ENCODE peak calls at places on chromosomes 16 and 17, in nine cellular contexts. One of them, this sample, is unnamed.

GRCh38 chr17:66338937-66339336 is 36.5 kb downstream of the PRKCA start:
- DNase-seq in Calu3: no peak
- DNase-seq in effector CD4-positive, alpha-beta T cell: no peak
- DNase-seq in OCI-M1: no peak
- DNase-seq in PC-3: no peak
- DNase-seq in NCI-H345: no peak
- DNase-seq in activated naive CD4-positive, alpha-beta T cell: no peak
- DNase-seq in T1000: no peak
- DNase-seq in caudate nucleus: no peak
- DNase-seq in this sample: no peak

GRCh38 chr17:1264196-1264595 is 6.0 kb upstream of the BHLHA9 start:
- DNase-seq in Calu3: no peak
- DNase-seq in effector CD4-positive, alpha-beta T cell: no peak
- DNase-seq in OCI-M1: no peak
- DNase-seq in PC-3: no peak
- DNase-seq in NCI-H345: no peak
- DNase-seq in activated naive CD4-positive, alpha-beta T cell: no peak
- DNase-seq in T1000: no peak
- DNase-seq in caudate nucleus: no peak
- DNase-seq in this sample: no peak

GRCh38 chr17:6651483-6652452 is at the start of the genes C17orf100 and MED31:
- DNase-seq in Calu3: peak
- DNase-seq in effector CD4-positive, alpha-beta T cell: peak
- DNase-seq in OCI-M1: peak
- DNase-seq in PC-3: peak
- DNase-seq in NCI-H345: peak
- DNase-seq in activated naive CD4-positive, alpha-beta T cell: peak
- DNase-seq in T1000: peak
- DNase-seq in caudate nucleus: peak
- DNase-seq in this sample: peak

GRCh38 chr17:83179378-83179777 is 100.0 kb downstream of the METRNL start:
- DNase-seq in Calu3: no peak
- DNase-seq in effector CD4-positive, alpha-beta T cell: no peak
- DNase-seq in OCI-M1: no peak
- DNase-seq in PC-3: no peak
- DNase-seq in NCI-H345: no peak
- DNase-seq in activated naive CD4-positive, alpha-beta T cell: no peak
- DNase-seq in T1000: no peak
- DNase-seq in caudate nucleus: no peak
- DNase-seq in this sample: no peak

GRCh38 chr17:15398291-15398690 is 56.9 kb upstream of the TEKT3 start:
- DNase-seq in Calu3: no peak
- DNase-seq in effector CD4-positive, alpha-beta T cell: no peak
- DNase-seq in OCI-M1: peak
- DNase-seq in PC-3: peak
- DNase-seq in NCI-H345: peak
- DNase-seq in activated naive CD4-positive, alpha-beta T cell: no peak
- DNase-seq in T1000: peak
- DNase-seq in caudate nucleus: no peak
- DNase-seq in this sample: no peak

GRCh38 chr16:31181102-31181830 is 1.3 kb downstream of the FUS start:
- DNase-seq in Calu3: peak
- DNase-seq in effector CD4-positive, alpha-beta T cell: no peak
- DNase-seq in OCI-M1: peak
- DNase-seq in PC-3: peak
- DNase-seq in NCI-H345: peak
- DNase-seq in activated naive CD4-positive, alpha-beta T cell: no peak
- DNase-seq in T1000: no peak
- DNase-seq in caudate nucleus: no peak
- DNase-seq in this sample: no peak

GRCh38 chr16:29025735-29026134 is 40.9 kb downstream of the LAT start:
- DNase-seq in Calu3: no peak
- DNase-seq in effector CD4-positive, alpha-beta T cell: no peak
- DNase-seq in OCI-M1: no peak
- DNase-seq in PC-3: no peak
- DNase-seq in NCI-H345: no peak
- DNase-seq in activated naive CD4-positive, alpha-beta T cell: no peak
- DNase-seq in T1000: no peak
- DNase-seq in caudate nucleus: no peak
- DNase-seq in this sample: no peak

GRCh38 chr17:37430051-37430591 is 23.4 kb downstream of the TADA2A start:
- DNase-seq in Calu3: no peak
- DNase-seq in effector CD4-positive, alpha-beta T cell: no peak
- DNase-seq in OCI-M1: peak
- DNase-seq in PC-3: no peak
- DNase-seq in NCI-H345: no peak
- DNase-seq in activated naive CD4-positive, alpha-beta T cell: no peak
- DNase-seq in T1000: no peak
- DNase-seq in caudate nucleus: no peak
- DNase-seq in this sample: peak

GRCh38 chr16:76756951-76757350 is 434.0 kb upstream of the MON1B start:
- DNase-seq in Calu3: no peak
- DNase-seq in effector CD4-positive, alpha-beta T cell: no peak
- DNase-seq in OCI-M1: no peak
- DNase-seq in PC-3: peak
- DNase-seq in NCI-H345: no peak
- DNase-seq in activated naive CD4-positive, alpha-beta T cell: no peak
- DNase-seq in T1000: no peak
- DNase-seq in caudate nucleus: no peak
- DNase-seq in this sample: no peak

GRCh38 chr17:17109896-17110295 is 67.6 kb downstream of the MPRIP start:
- DNase-seq in Calu3: peak
- DNase-seq in effector CD4-positive, alpha-beta T cell: no peak
- DNase-seq in OCI-M1: no peak
- DNase-seq in PC-3: no peak
- DNase-seq in NCI-H345: no peak
- DNase-seq in activated naive CD4-positive, alpha-beta T cell: no peak
- DNase-seq in T1000: no peak
- DNase-seq in caudate nucleus: no peak
- DNase-seq in this sample: no peak

GRCh38 chr17:81952792-81953228 is 5.8 kb upstream of the MYADML2 start:
- DNase-seq in Calu3: no peak
- DNase-seq in effector CD4-positive, alpha-beta T cell: no peak
- DNase-seq in OCI-M1: no peak
- DNase-seq in PC-3: no peak
- DNase-seq in NCI-H345: no peak
- DNase-seq in activated naive CD4-positive, alpha-beta T cell: no peak
- DNase-seq in T1000: no peak
- DNase-seq in caudate nucleus: no peak
- DNase-seq in this sample: no peak

GRCh38 chr17:65711671-65712276 is 150.3 kb upstream of the AXIN2 start:
- DNase-seq in Calu3: no peak
- DNase-seq in effector CD4-positive, alpha-beta T cell: no peak
- DNase-seq in OCI-M1: no peak
- DNase-seq in PC-3: no peak
- DNase-seq in NCI-H345: no peak
- DNase-seq in activated naive CD4-positive, alpha-beta T cell: no peak
- DNase-seq in T1000: no peak
- DNase-seq in caudate nucleus: no peak
- DNase-seq in this sample: no peak

This sample was measured in NCI-H460.